ENCODE peak calls at places on chromosomes 3 and 15, in seven cellular contexts. One of them, this sample, is unnamed. For H3K4me1, the result is how much of the 10 kb centered on the place peaks cover.

GRCh38 chr3:64445318-64446300 is 220.3 kb upstream of the PRICKLE2 start:
- DNase-seq in breast epithelium: no peak
- DNase-seq in BE2C: peak
- DNase-seq in aorta: peak
- DNase-seq in OCI-LY7: no peak
- DNase-seq in SJSA1: no peak
- DNase-seq in cardiac muscle cell: peak
- DNase-seq in this sample: no peak

GRCh38 chr15:29921130-29921601 is 98.9 kb upstream of the TJP1 start:
- DNase-seq in breast epithelium: no peak
- DNase-seq in BE2C: no peak
- DNase-seq in aorta: no peak
- DNase-seq in OCI-LY7: no peak
- DNase-seq in SJSA1: no peak
- DNase-seq in cardiac muscle cell: no peak
- DNase-seq in this sample: no peak

GRCh38 chr3:17138246-17139039 is 253.7 kb downstream of the PLCL2 start:
- DNase-seq in breast epithelium: no peak
- DNase-seq in BE2C: no peak
- DNase-seq in aorta: no peak
- DNase-seq in OCI-LY7: no peak
- DNase-seq in SJSA1: no peak
- DNase-seq in cardiac muscle cell: no peak
- DNase-seq in this sample: no peak

GRCh38 chr15:40847225-40847961 is 3.5 kb downstream of the SPINT1 start:
- DNase-seq in breast epithelium: peak
- DNase-seq in BE2C: peak
- DNase-seq in aorta: peak
- DNase-seq in OCI-LY7: peak
- DNase-seq in SJSA1: no peak
- DNase-seq in cardiac muscle cell: peak
- DNase-seq in this sample: no peak

GRCh38 chr3:141170678-141171295 is 60.8 kb upstream of the PXYLP1 start:
- DNase-seq in breast epithelium: no peak
- DNase-seq in BE2C: no peak
- DNase-seq in aorta: no peak
- DNase-seq in OCI-LY7: no peak
- DNase-seq in SJSA1: no peak
- DNase-seq in cardiac muscle cell: no peak
- DNase-seq in this sample: no peak

GRCh38 chr3:53819163-53819868 is 26.9 kb downstream of the CHDH start:
- DNase-seq in breast epithelium: no peak
- DNase-seq in BE2C: no peak
- DNase-seq in aorta: peak
- DNase-seq in OCI-LY7: no peak
- DNase-seq in SJSA1: no peak
- DNase-seq in cardiac muscle cell: no peak
- DNase-seq in this sample: peak

GRCh38 chr3:37295925-37296324 is 121.5 kb upstream of the LRRFIP2 start:
- DNase-seq in breast epithelium: no peak
- DNase-seq in BE2C: no peak
- DNase-seq in aorta: no peak
- DNase-seq in OCI-LY7: no peak
- DNase-seq in SJSA1: no peak
- DNase-seq in cardiac muscle cell: peak
- DNase-seq in this sample: no peak

GRCh38 chr3:30012941-30013543 is 593.4 kb upstream of the TGFBR2 start:
- DNase-seq in breast epithelium: peak
- DNase-seq in BE2C: peak
- DNase-seq in aorta: peak
- DNase-seq in OCI-LY7: peak
- DNase-seq in SJSA1: peak
- DNase-seq in cardiac muscle cell: peak
- DNase-seq in this sample: peak

GRCh38 chr3:137097852-137098251 is 140.1 kb downstream of the IL20RB start:
- DNase-seq in breast epithelium: no peak
- DNase-seq in BE2C: no peak
- DNase-seq in aorta: no peak
- DNase-seq in OCI-LY7: no peak
- DNase-seq in SJSA1: no peak
- DNase-seq in cardiac muscle cell: no peak
- DNase-seq in this sample: no peak

GRCh38 chr15:101369676-101370075 is 74.6 kb upstream of the SNRPA1 start:
- DNase-seq in breast epithelium: no peak
- DNase-seq in BE2C: no peak
- DNase-seq in aorta: no peak
- DNase-seq in OCI-LY7: no peak
- DNase-seq in SJSA1: no peak
- DNase-seq in cardiac muscle cell: no peak
- DNase-seq in this sample: no peak

GRCh38 chr15:89301304-89302089 is 33.1 kb downstream of the POLG start:
- DNase-seq in breast epithelium: no peak
- DNase-seq in BE2C: no peak
- DNase-seq in aorta: no peak
- DNase-seq in OCI-LY7: no peak
- DNase-seq in SJSA1: no peak
- DNase-seq in cardiac muscle cell: no peak
- DNase-seq in this sample: no peak

GRCh38 chr3:11509175-11510000 is 134.3 kb downstream of the VGLL4 start:
- DNase-seq in breast epithelium: no peak
- DNase-seq in BE2C: peak
- DNase-seq in aorta: peak
- DNase-seq in OCI-LY7: peak
- DNase-seq in SJSA1: peak
- DNase-seq in cardiac muscle cell: peak
- DNase-seq in this sample: peak

GRCh38 chr3:45608885-45609284 is 14.3 kb downstream of the LIMD1 start:
- DNase-seq in breast epithelium: no peak
- DNase-seq in BE2C: no peak
- DNase-seq in aorta: no peak
- DNase-seq in OCI-LY7: no peak
- DNase-seq in SJSA1: peak
- DNase-seq in cardiac muscle cell: peak
- DNase-seq in this sample: no peak

GRCh38 chr3:151816091-151816604 is 2.2 kb downstream of the AADAC start:
- DNase-seq in breast epithelium: no peak
- DNase-seq in BE2C: no peak
- DNase-seq in aorta: no peak
- DNase-seq in OCI-LY7: no peak
- DNase-seq in SJSA1: peak
- DNase-seq in cardiac muscle cell: peak
- DNase-seq in this sample: no peak

GRCh38 chr15:26894181-26894580 is 27.3 kb downstream of the GABRA5 start:
- DNase-seq in breast epithelium: no peak
- DNase-seq in BE2C: no peak
- DNase-seq in aorta: no peak
- DNase-seq in OCI-LY7: no peak
- DNase-seq in SJSA1: no peak
- DNase-seq in cardiac muscle cell: no peak
- DNase-seq in this sample: no peak

GRCh38 chr3:149332227-149332765 is 1.1 kb downstream of the TM4SF18 start:
- DNase-seq in breast epithelium: no peak
- DNase-seq in BE2C: no peak
- DNase-seq in aorta: no peak
- DNase-seq in OCI-LY7: no peak
- DNase-seq in SJSA1: no peak
- DNase-seq in cardiac muscle cell: no peak
- DNase-seq in this sample: no peak

GRCh38 chr3:13141991-13142412 is 68.8 kb upstream of the IQSEC1 start:
- DNase-seq in breast epithelium: peak
- DNase-seq in BE2C: no peak
- DNase-seq in aorta: peak
- DNase-seq in OCI-LY7: peak
- DNase-seq in SJSA1: no peak
- DNase-seq in cardiac muscle cell: peak
- DNase-seq in this sample: peak

GRCh38 chr15:90227336-90227735 is 6.4 kb downstream of the CIB1 start:
- DNase-seq in breast epithelium: no peak
- DNase-seq in BE2C: no peak
- DNase-seq in aorta: no peak
- DNase-seq in OCI-LY7: no peak
- DNase-seq in SJSA1: no peak
- DNase-seq in cardiac muscle cell: no peak
- DNase-seq in this sample: no peak

GRCh38 chr3:42670051-42670576 is 15.2 kb upstream of the KLHL40 start:
- DNase-seq in breast epithelium: no peak
- DNase-seq in BE2C: no peak
- DNase-seq in aorta: no peak
- DNase-seq in OCI-LY7: no peak
- DNase-seq in SJSA1: no peak
- DNase-seq in cardiac muscle cell: no peak
- DNase-seq in this sample: no peak

GRCh38 chr15:78000089-78000926 is 77.2 kb downstream of the TBC1D2B start:
- DNase-seq in breast epithelium: no peak
- DNase-seq in BE2C: peak
- DNase-seq in aorta: peak
- DNase-seq in OCI-LY7: peak
- DNase-seq in SJSA1: peak
- DNase-seq in cardiac muscle cell: peak
- DNase-seq in this sample: peak

GRCh38 chr15:45126535-45127158 is 3.0 kb downstream of the DUOXA1 start:
- DNase-seq in breast epithelium: no peak
- DNase-seq in BE2C: peak
- DNase-seq in aorta: no peak
- DNase-seq in OCI-LY7: peak
- DNase-seq in SJSA1: no peak
- DNase-seq in cardiac muscle cell: peak
- DNase-seq in this sample: no peak

GRCh38 chr3:127604546-127605165 is 6.4 kb downstream of the MCM2 start:
- DNase-seq in breast epithelium: no peak
- DNase-seq in BE2C: no peak
- DNase-seq in aorta: no peak
- DNase-seq in OCI-LY7: no peak
- DNase-seq in SJSA1: no peak
- DNase-seq in cardiac muscle cell: no peak
- DNase-seq in this sample: no peak
- H3K4me1 ChIP-seq in breast epithelium: under half
- H3K4me1 ChIP-seq in BE2C: under half
- H3K4me1 ChIP-seq in aorta: under half
- H3K4me1 ChIP-seq in OCI-LY7: under half
- H3K4me1 ChIP-seq in SJSA1: under half
- H3K4me1 ChIP-seq in cardiac muscle cell: under half
- H3K4me1 ChIP-seq in this sample: under half

DNA sequence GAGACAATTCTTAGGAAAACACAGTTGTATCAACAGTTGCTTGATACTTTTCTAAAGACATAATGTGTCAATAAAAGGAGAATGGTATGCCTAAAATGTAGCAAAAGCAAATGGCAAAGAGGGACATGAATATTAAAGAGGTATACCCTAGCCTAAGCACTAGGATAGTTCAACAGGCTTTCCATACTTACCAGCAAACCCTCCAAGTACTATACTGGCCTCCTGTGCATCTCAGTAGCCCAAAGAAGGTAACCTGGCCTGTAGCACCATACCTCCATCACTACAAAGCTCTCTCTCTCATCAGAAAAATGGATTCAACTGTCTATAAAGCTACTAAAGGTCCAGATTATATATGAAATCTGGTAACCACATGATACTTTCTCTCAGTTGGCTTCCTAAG is 7.5 kb downstream of the SETD2 start:
- DNase-seq in breast epithelium: no peak
- DNase-seq in BE2C: no peak
- DNase-seq in aorta: no peak
- DNase-seq in OCI-LY7: no peak
- DNase-seq in SJSA1: no peak
- DNase-seq in cardiac muscle cell: no peak
- DNase-seq in this sample: no peak
- H3K4me1 ChIP-seq in breast epithelium: under half
- H3K4me1 ChIP-seq in BE2C: under half
- H3K4me1 ChIP-seq in aorta: under half
- H3K4me1 ChIP-seq in OCI-LY7: under half
- H3K4me1 ChIP-seq in SJSA1: under half
- H3K4me1 ChIP-seq in cardiac muscle cell: under half
- H3K4me1 ChIP-seq in this sample: under half

GRCh38 chr15:65916041-65916663 is 46.9 kb downstream of the RAB11A start:
- DNase-seq in breast epithelium: no peak
- DNase-seq in BE2C: no peak
- DNase-seq in aorta: peak
- DNase-seq in OCI-LY7: peak
- DNase-seq in SJSA1: no peak
- DNase-seq in cardiac muscle cell: no peak
- DNase-seq in this sample: no peak

GRCh38 chr15:65917936-65918335 is 48.6 kb downstream of the RAB11A start:
- DNase-seq in breast epithelium: no peak
- DNase-seq in BE2C: no peak
- DNase-seq in aorta: peak
- DNase-seq in OCI-LY7: no peak
- DNase-seq in SJSA1: no peak
- DNase-seq in cardiac muscle cell: no peak
- DNase-seq in this sample: no peak

GRCh38 chr15:65916664-65917406 is 47.5 kb downstream of the RAB11A start:
- DNase-seq in breast epithelium: peak
- DNase-seq in BE2C: peak
- DNase-seq in aorta: peak
- DNase-seq in OCI-LY7: peak
- DNase-seq in SJSA1: peak
- DNase-seq in cardiac muscle cell: peak
- DNase-seq in this sample: no peak

GRCh38 chr15:65918357-65918920 is 49.1 kb downstream of the RAB11A start:
- DNase-seq in breast epithelium: no peak
- DNase-seq in BE2C: no peak
- DNase-seq in aorta: peak
- DNase-seq in OCI-LY7: no peak
- DNase-seq in SJSA1: no peak
- DNase-seq in cardiac muscle cell: no peak
- DNase-seq in this sample: no peak

DNA sequence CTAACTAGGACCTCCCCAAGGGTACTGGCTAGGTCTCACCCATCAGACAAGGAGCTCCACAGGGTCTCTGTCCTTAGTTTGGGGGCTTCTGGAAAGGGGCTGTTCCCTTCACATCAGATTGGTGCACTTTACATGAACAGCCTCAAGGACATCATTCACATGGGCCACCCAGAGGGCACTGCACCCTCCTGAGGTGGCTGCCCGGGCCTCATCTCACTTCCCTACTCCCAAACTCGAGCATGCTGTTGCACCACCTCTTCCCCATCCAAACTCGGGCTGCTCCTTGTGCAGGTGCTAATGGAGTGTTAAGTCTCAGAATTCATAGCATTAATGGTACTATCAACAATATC is 48.1 kb downstream of the RAB11A start:
- DNase-seq in breast epithelium: no peak
- DNase-seq in BE2C: no peak
- DNase-seq in aorta: peak
- DNase-seq in OCI-LY7: no peak
- DNase-seq in SJSA1: no peak
- DNase-seq in cardiac muscle cell: no peak
- DNase-seq in this sample: no peak
- H3K4me1 ChIP-seq in breast epithelium: under half
- H3K4me1 ChIP-seq in BE2C: under half
- H3K4me1 ChIP-seq in aorta: under half
- H3K4me1 ChIP-seq in OCI-LY7: under half
- H3K4me1 ChIP-seq in SJSA1: under half
- H3K4me1 ChIP-seq in cardiac muscle cell: under half
- H3K4me1 ChIP-seq in this sample: under half

DNA sequence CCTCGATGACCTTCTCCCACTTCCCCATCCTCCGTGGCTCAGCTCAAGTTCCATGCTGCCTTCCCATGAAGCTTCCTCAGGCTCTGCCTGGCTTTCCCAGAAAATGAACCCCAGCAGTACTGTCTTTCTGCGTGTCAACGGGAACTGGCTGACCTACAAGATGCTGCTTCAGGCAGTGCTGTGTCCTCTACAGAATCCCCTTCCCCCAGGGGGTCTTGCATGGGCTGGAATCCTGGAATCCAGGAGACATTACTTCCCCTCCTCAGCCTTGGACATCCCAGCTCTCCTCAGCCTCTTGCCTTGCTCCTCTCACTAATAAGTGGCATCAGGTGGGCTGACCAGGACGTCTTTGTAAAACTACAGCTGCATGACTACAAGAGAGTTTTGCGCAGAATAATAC is 5.4 kb downstream of the CCDC12 start:
- DNase-seq in breast epithelium: no peak
- DNase-seq in BE2C: no peak
- DNase-seq in aorta: no peak
- DNase-seq in OCI-LY7: no peak
- DNase-seq in SJSA1: no peak
- DNase-seq in cardiac muscle cell: no peak
- DNase-seq in this sample: no peak
- H3K4me1 ChIP-seq in breast epithelium: under half
- H3K4me1 ChIP-seq in BE2C: under half
- H3K4me1 ChIP-seq in aorta: under half
- H3K4me1 ChIP-seq in OCI-LY7: half or more
- H3K4me1 ChIP-seq in SJSA1: under half
- H3K4me1 ChIP-seq in cardiac muscle cell: under half
- H3K4me1 ChIP-seq in this sample: half or more